ENCODE peak calls at places on chromosome 11, in four cellular contexts. One of them, this sample, is unnamed.

GRCh38 chr11:110130642-110131238 is 37.5 kb downstream of the ZC3H12C start:
- DNase-seq in EL: no peak
- DNase-seq in mesenchymal stem cell: no peak
- DNase-seq in ureter: no peak
- DNase-seq in this sample: peak

GRCh38 chr11:78417175-78417887 is at the start of gene GAB2:
- DNase-seq in EL: no peak
- DNase-seq in mesenchymal stem cell: no peak
- DNase-seq in ureter: no peak
- DNase-seq in this sample: no peak

GRCh38 chr11:7686761-7687160 is 13.5 kb upstream of the CYB5R2 start:
- DNase-seq in EL: no peak
- DNase-seq in mesenchymal stem cell: no peak
- DNase-seq in ureter: no peak
- DNase-seq in this sample: no peak

GRCh38 chr11:94028436-94028835 is 7.3 kb downstream of the HEPHL1 start:
- DNase-seq in EL: peak
- DNase-seq in mesenchymal stem cell: peak
- DNase-seq in ureter: no peak
- DNase-seq in this sample: peak

GRCh38 chr11:29321293-29322132 is 695.3 kb downstream of the KCNA4 start:
- DNase-seq in EL: peak
- DNase-seq in mesenchymal stem cell: no peak
- DNase-seq in ureter: no peak
- DNase-seq in this sample: peak

GRCh38 chr11:118610773-118611432 is 3.5 kb downstream of the PHLDB1 start:
- DNase-seq in EL: peak
- DNase-seq in mesenchymal stem cell: peak
- DNase-seq in ureter: peak
- DNase-seq in this sample: peak

GRCh38 chr11:8247312-8247711 is 16.4 kb downstream of the LMO1 start:
- DNase-seq in EL: no peak
- DNase-seq in mesenchymal stem cell: no peak
- DNase-seq in ureter: no peak
- DNase-seq in this sample: no peak

GRCh38 chr11:117820071-117820470 is 4.5 kb downstream of the FXYD2 start:
- DNase-seq in EL: no peak
- DNase-seq in mesenchymal stem cell: no peak
- DNase-seq in ureter: no peak
- DNase-seq in this sample: no peak

GRCh38 chr11:63180536-63180935 is 36.5 kb upstream of the SLC22A24 start:
- DNase-seq in EL: no peak
- DNase-seq in mesenchymal stem cell: no peak
- DNase-seq in ureter: no peak
- DNase-seq in this sample: no peak

GRCh38 chr11:126676536-126676935 is 321.1 kb downstream of the ST3GAL4 start:
- DNase-seq in EL: no peak
- DNase-seq in mesenchymal stem cell: no peak
- DNase-seq in ureter: no peak
- DNase-seq in this sample: no peak

GRCh38 chr11:9138612-9139579 is 47.5 kb upstream of the SCUBE2 start:
- DNase-seq in EL: peak
- DNase-seq in mesenchymal stem cell: peak
- DNase-seq in ureter: peak
- DNase-seq in this sample: peak

GRCh38 chr11:2134022-2135010 is 4.9 kb downstream of the IGF2 start:
- DNase-seq in EL: no peak
- DNase-seq in mesenchymal stem cell: no peak
- DNase-seq in ureter: no peak
- DNase-seq in this sample: no peak

GRCh38 chr11:33703771-33704170 is 3.1 kb upstream of the C11orf91 start:
- DNase-seq in EL: peak
- DNase-seq in mesenchymal stem cell: no peak
- DNase-seq in ureter: no peak
- DNase-seq in this sample: peak

GRCh38 chr11:60957188-60957587 is 5.2 kb upstream of the SLC15A3 start:
- DNase-seq in EL: peak
- DNase-seq in mesenchymal stem cell: no peak
- DNase-seq in ureter: no peak
- DNase-seq in this sample: no peak

GRCh38 chr11:132718711-132719641 is 813.3 kb downstream of the OPCML start:
- DNase-seq in EL: no peak
- DNase-seq in mesenchymal stem cell: peak
- DNase-seq in ureter: no peak
- DNase-seq in this sample: peak

This sample was measured in astrocyte of the hippocampus.